ENCODE peak calls at places on chromosome 1, in four cellular contexts. Q is WERI-Rb-1, E is fibroblast of villous mesenchyme, W is psoas muscle. K is an unnamed sample.

GRCh38 chr1:183893561-183894289 is 88.8 kb downstream of the RGL1 start:
- DNase-seq in Q (peak; percentile 54), E (no peak), W (no peak), K (no peak)

GRCh38 chr1:8560611-8561544 is 243.0 kb downstream of the SLC45A1 start:
- DNase-seq in Q (no peak), E (peak; percentile 66), W (no peak), K (peak; percentile 63)

GRCh38 chr1:66172272-66172671 is 361.7 kb upstream of the SGIP1 start:
- DNase-seq in Q (no peak), E (no peak), W (no peak), K (no peak)

GRCh38 chr1:109885589-109885988 is 25.1 kb upstream of the CSF1 start:
- DNase-seq in Q (no peak), E (no peak), W (no peak), K (no peak)

GRCh38 chr1:77888429-77889239 is at the start of gene NEXN:
- DNase-seq in Q (peak; percentile 11), E (peak; percentile 89), W (peak; percentile 89), K (peak; percentile 67)

GRCh38 chr1:96721053-96721381 is 567 bp upstream of the PTBP2 start:
- DNase-seq in Q (no peak), E (no peak), W (no peak), K (no peak)

GRCh38 chr1:174894087-174894768 is 105.5 kb upstream of the CACYBP start:
- DNase-seq in Q (no peak), E (no peak), W (no peak), K (no peak)

GRCh38 chr1:85465099-85465790 is at the start of gene DDAH1:
- DNase-seq in Q (peak; percentile 69), E (peak; percentile 65), W (no peak), K (peak; percentile 50)

GRCh38 chr1:232868793-232869491 is 63.7 kb downstream of the MAP10 start:
- DNase-seq in Q (no peak), E (peak; percentile 79), W (peak; percentile 40), K (peak; percentile 90)

GRCh38 chr1:31984419-31985347 is 29.0 kb upstream of the KHDRBS1 start:
- DNase-seq in Q (no peak), E (no peak), W (no peak), K (peak; percentile 53)

GRCh38 chr1:172895050-172895460 is 155.7 kb downstream of the TNFSF18 start:
- DNase-seq in Q (no peak), E (peak; percentile 70), W (no peak), K (peak; percentile 38)

GRCh38 chr1:114157275-114157660 is 3.6 kb upstream of the SYT6 start:
- DNase-seq in Q (no peak), E (no peak), W (no peak), K (no peak)

GRCh38 chr1:10738125-10738746 is 58.2 kb downstream of the CASZ1 start:
- DNase-seq in Q (no peak), E (no peak), W (no peak), K (no peak)

GRCh38 chr1:224432672-224433040 is 1.9 kb downstream of the WDR26 start:
- DNase-seq in Q (no peak), E (peak; percentile 32), W (no peak), K (peak; percentile 35)

GRCh38 chr1:8222789-8223188 is 95.1 kb upstream of the SLC45A1 start:
- DNase-seq in Q (peak; percentile 78), E (no peak), W (no peak), K (no peak)

GRCh38 chr1:56397409-56397808 is 182.0 kb downstream of the PLPP3 start:
- DNase-seq in Q (no peak), E (no peak), W (no peak), K (peak; percentile 77)

GRCh38 chr1:17550684-17551584 is 11.4 kb downstream of the ARHGEF10L start:
- DNase-seq in Q (no peak), E (no peak), W (no peak), K (no peak)

GRCh38 chr1:205545001-205545919 is 40.8 kb downstream of the CDK18 start:
- DNase-seq in Q (peak; percentile 42), E (no peak), W (no peak), K (no peak)

GRCh38 chr1:29235955-29236742 is at the start of gene PTPRU:
- DNase-seq in Q (peak; percentile 71), E (peak; percentile 66), W (peak; percentile 81), K (peak; percentile 53)

GRCh38 chr1:56153276-56153675 is 426.1 kb downstream of the PLPP3 start:
- DNase-seq in Q (no peak), E (no peak), W (no peak), K (no peak)

GRCh38 chr1:229029644-229030235 is 241.2 kb upstream of the RAB4A start:
- DNase-seq in Q (no peak), E (no peak), W (no peak), K (peak; percentile 7)

GRCh38 chr1:217620814-217621213 is 10.1 kb downstream of the GPATCH2 start:
- DNase-seq in Q (no peak), E (no peak), W (no peak), K (no peak)

GRCh38 chr1:67053785-67054759 is at the start of gene SLC35D1:
- DNase-seq in Q (peak; percentile 94), E (peak; percentile 68), W (peak; percentile 82), K (peak; percentile 52)

GRCh38 chr1:28176492-28177470 is at the start of gene PTAFR:
- DNase-seq in Q (no peak), E (no peak), W (no peak), K (no peak)

GRCh38 chr1:7121622-7121988 is 336.4 kb downstream of the CAMTA1 start:
- DNase-seq in Q (no peak), E (no peak), W (peak; percentile 26), K (no peak)

GRCh38 chr1:202810193-202810614 is 550 bp upstream of the PCAT6 start:
- DNase-seq in Q (no peak), E (no peak), W (no peak), K (no peak)

GRCh38 chr1:44721521-44722361 is 9.2 kb downstream of the RNU5D-1 start:
- DNase-seq in Q (peak; percentile 22), E (peak; percentile 96), W (no peak), K (peak; percentile 99)

GRCh38 chr1:85313888-85314696 is 37.7 kb upstream of the BCL10 start:
- DNase-seq in Q (no peak), E (peak; percentile 77), W (no peak), K (peak; percentile 96)

GRCh38 chr1:31431351-31431750 is 18.3 kb downstream of the SERINC2 start:
- DNase-seq in Q (no peak), E (no peak), W (no peak), K (no peak)

GRCh38 chr1:160046494-160047115 is 14.8 kb upstream of the PIGM start:
- DNase-seq in Q (peak; percentile 65), E (peak; percentile 51), W (peak; percentile 57), K (peak; percentile 51)

GRCh38 chr1:91685994-91686393 is 185.3 kb downstream of the CDC7 start:
- DNase-seq in Q (no peak), E (no peak), W (no peak), K (peak; percentile 22)

GRCh38 chr1:243535014-243535413 is 279.2 kb downstream of the SDCCAG8 start:
- DNase-seq in Q (no peak), E (no peak), W (no peak), K (no peak)

GRCh38 chr1:117646007-117646913 is 40.4 kb downstream of the TENT5C start:
- DNase-seq in Q (no peak), E (no peak), W (no peak), K (peak; percentile 55)

GRCh38 chr1:38360807-38361206 is 314.2 kb upstream of the POU3F1 start:
- DNase-seq in Q (peak; percentile 14), E (no peak), W (no peak), K (no peak)
- TF ChIP-seq CTCF in Q (peak; percentile 45), E (no peak), W (no peak), K (no peak)

GRCh38 chr1:93179886-93180722 is at the start of gene TMED5:
- DNase-seq in Q (peak; percentile 99), E (peak; percentile 99), W (peak; percentile 98), K (peak; percentile 97)
- TF ChIP-seq CTCF in Q (peak; percentile 1), E (peak; percentile 29), W (peak; percentile 27), K (no peak)

GRCh38 chr1:51058863-51059262 is 43.2 kb upstream of the C1orf185 start:
- DNase-seq in Q (no peak), E (peak; percentile 39), W (no peak), K (peak; percentile 27)
- TF ChIP-seq CTCF in Q (peak; percentile 85), E (peak; percentile 49), W (no peak), K (peak; percentile 38)

GRCh38 chr1:6027591-6027990 is 18.1 kb upstream of the KCNAB2 start:
- DNase-seq in Q (no peak), E (no peak), W (no peak), K (no peak)

GRCh38 chr1:6030144-6030543 is 15.5 kb upstream of the KCNAB2 start:
- DNase-seq in Q (no peak), E (no peak), W (no peak), K (no peak)

GRCh38 chr1:6026095-6026809 is 19.4 kb upstream of the KCNAB2 start:
- DNase-seq in Q (peak; percentile 98), E (peak; percentile 8), W (peak; percentile 81), K (no peak)

GRCh38 chr1:6029351-6029750 is 16.3 kb upstream of the KCNAB2 start:
- DNase-seq in Q (no peak), E (no peak), W (no peak), K (no peak)

DNA sequence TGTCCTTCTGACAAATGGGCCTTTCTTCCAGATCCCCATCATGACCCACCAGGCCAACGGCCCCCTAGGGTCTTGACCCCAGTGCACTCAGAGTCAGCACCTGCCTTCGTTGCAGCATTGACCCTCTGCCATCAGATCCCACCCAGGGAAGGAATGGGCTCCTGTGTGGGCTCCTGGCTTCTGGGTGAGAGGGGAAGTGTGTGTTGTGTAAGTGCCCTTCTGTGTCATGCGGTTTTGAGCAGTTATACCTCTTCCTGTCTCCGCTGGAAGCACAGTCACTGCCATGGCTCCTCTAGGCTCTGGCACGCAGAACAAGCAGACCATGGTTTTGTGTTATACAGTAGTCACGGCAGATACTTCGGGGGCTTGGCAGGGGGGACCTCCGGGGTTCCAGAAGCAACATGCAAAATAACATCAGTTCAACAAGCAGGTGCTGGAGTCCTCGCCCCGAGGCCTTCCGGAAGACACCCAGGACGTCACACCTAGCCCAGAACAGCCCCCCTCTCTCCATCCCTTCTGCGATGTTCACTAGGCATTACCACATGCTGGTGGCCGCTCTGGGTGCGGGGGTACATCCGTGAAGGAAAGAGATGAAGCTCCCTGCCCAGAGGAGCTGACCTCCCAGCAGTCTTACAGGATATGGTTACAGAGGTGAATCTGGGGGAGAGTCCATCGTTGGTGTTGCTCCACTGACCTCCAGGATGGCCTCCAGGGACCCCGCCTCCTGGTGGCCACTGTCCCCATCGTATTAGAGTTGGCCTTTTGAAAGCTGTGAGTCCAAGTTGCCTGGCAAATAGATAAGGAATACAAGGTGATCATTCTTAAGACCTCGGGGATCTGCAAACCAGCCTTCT is 17.4 kb upstream of the KCNAB2 start:
- DNase-seq in Q (no peak), E (no peak), W (no peak), K (peak; percentile 21)
- TF ChIP-seq CTCF in Q (no peak), E (no peak), W (no peak), K (no peak)